ENCODE peak calls at places on chromosomes 5 and 9, in seven cellular contexts. One of them, this sample, is unnamed.

GRCh38 chr5:177096162-177097015 is 9.7 kb downstream of the FGFR4 start:
- DNase-seq in Caco-2: peak
- DNase-seq in effector memory CD4-positive, alpha-beta T cell: no peak
- DNase-seq in AG09309: no peak
- DNase-seq in fibroblast of lung: no peak
- DNase-seq in lower lobe of right lung: no peak
- DNase-seq in BE2C: no peak
- DNase-seq in this sample: no peak

GRCh38 chr9:114003756-114004155 is 74.3 kb downstream of the AMBP start:
- DNase-seq in Caco-2: no peak
- DNase-seq in effector memory CD4-positive, alpha-beta T cell: no peak
- DNase-seq in AG09309: no peak
- DNase-seq in fibroblast of lung: no peak
- DNase-seq in lower lobe of right lung: no peak
- DNase-seq in BE2C: no peak
- DNase-seq in this sample: peak

GRCh38 chr5:58497956-58498942 is 7.0 kb downstream of the GAPT start:
- DNase-seq in Caco-2: no peak
- DNase-seq in effector memory CD4-positive, alpha-beta T cell: no peak
- DNase-seq in AG09309: no peak
- DNase-seq in fibroblast of lung: peak
- DNase-seq in lower lobe of right lung: no peak
- DNase-seq in BE2C: peak
- DNase-seq in this sample: no peak

GRCh38 chr9:106677815-106678214 is 185.2 kb upstream of the ZNF462 start:
- DNase-seq in Caco-2: no peak
- DNase-seq in effector memory CD4-positive, alpha-beta T cell: no peak
- DNase-seq in AG09309: no peak
- DNase-seq in fibroblast of lung: no peak
- DNase-seq in lower lobe of right lung: no peak
- DNase-seq in BE2C: no peak
- DNase-seq in this sample: no peak

GRCh38 chr9:117723986-117724654 is 19.9 kb downstream of the TLR4 start:
- DNase-seq in Caco-2: no peak
- DNase-seq in effector memory CD4-positive, alpha-beta T cell: no peak
- DNase-seq in AG09309: no peak
- DNase-seq in fibroblast of lung: no peak
- DNase-seq in lower lobe of right lung: peak
- DNase-seq in BE2C: no peak
- DNase-seq in this sample: no peak

GRCh38 chr9:137176302-137177182 is 4.7 kb upstream of the TMEM210 start:
- DNase-seq in Caco-2: peak
- DNase-seq in effector memory CD4-positive, alpha-beta T cell: no peak
- DNase-seq in AG09309: no peak
- DNase-seq in fibroblast of lung: peak
- DNase-seq in lower lobe of right lung: no peak
- DNase-seq in BE2C: peak
- DNase-seq in this sample: no peak

GRCh38 chr9:120692901-120693573 is 21.2 kb downstream of the MEGF9 start:
- DNase-seq in Caco-2: no peak
- DNase-seq in effector memory CD4-positive, alpha-beta T cell: no peak
- DNase-seq in AG09309: peak
- DNase-seq in fibroblast of lung: peak
- DNase-seq in lower lobe of right lung: no peak
- DNase-seq in BE2C: no peak
- DNase-seq in this sample: no peak

GRCh38 chr5:169763437-169764301 is 126.6 kb downstream of the DOCK2 start:
- DNase-seq in Caco-2: no peak
- DNase-seq in effector memory CD4-positive, alpha-beta T cell: no peak
- DNase-seq in AG09309: no peak
- DNase-seq in fibroblast of lung: peak
- DNase-seq in lower lobe of right lung: no peak
- DNase-seq in BE2C: no peak
- DNase-seq in this sample: no peak

GRCh38 chr5:126811515-126812198 is 34.7 kb downstream of the LMNB1 start:
- DNase-seq in Caco-2: no peak
- DNase-seq in effector memory CD4-positive, alpha-beta T cell: no peak
- DNase-seq in AG09309: peak
- DNase-seq in fibroblast of lung: no peak
- DNase-seq in lower lobe of right lung: no peak
- DNase-seq in BE2C: no peak
- DNase-seq in this sample: no peak

GRCh38 chr5:174247239-174247638 is 201.7 kb downstream of the NSG2 start:
- DNase-seq in Caco-2: no peak
- DNase-seq in effector memory CD4-positive, alpha-beta T cell: no peak
- DNase-seq in AG09309: no peak
- DNase-seq in fibroblast of lung: no peak
- DNase-seq in lower lobe of right lung: no peak
- DNase-seq in BE2C: no peak
- DNase-seq in this sample: no peak

GRCh38 chr5:56622146-56622545 is 193.2 kb upstream of the MAP3K1 start:
- DNase-seq in Caco-2: no peak
- DNase-seq in effector memory CD4-positive, alpha-beta T cell: no peak
- DNase-seq in AG09309: no peak
- DNase-seq in fibroblast of lung: peak
- DNase-seq in lower lobe of right lung: no peak
- DNase-seq in BE2C: no peak
- DNase-seq in this sample: no peak

GRCh38 chr5:1161108-1161831 is 40.1 kb upstream of the SLC6A19 start:
- DNase-seq in Caco-2: no peak
- DNase-seq in effector memory CD4-positive, alpha-beta T cell: no peak
- DNase-seq in AG09309: no peak
- DNase-seq in fibroblast of lung: no peak
- DNase-seq in lower lobe of right lung: no peak
- DNase-seq in BE2C: no peak
- DNase-seq in this sample: no peak

GRCh38 chr5:173630724-173631365 is 14.4 kb upstream of the BOD1 start:
- DNase-seq in Caco-2: peak
- DNase-seq in effector memory CD4-positive, alpha-beta T cell: no peak
- DNase-seq in AG09309: no peak
- DNase-seq in fibroblast of lung: no peak
- DNase-seq in lower lobe of right lung: no peak
- DNase-seq in BE2C: no peak
- DNase-seq in this sample: no peak

GRCh38 chr5:135544666-135545045 is 8.9 kb upstream of the NEUROG1 start:
- DNase-seq in Caco-2: no peak
- DNase-seq in effector memory CD4-positive, alpha-beta T cell: no peak
- DNase-seq in AG09309: no peak
- DNase-seq in fibroblast of lung: no peak
- DNase-seq in lower lobe of right lung: no peak
- DNase-seq in BE2C: no peak
- DNase-seq in this sample: no peak

GRCh38 chr5:10632110-10632903 is 68.4 kb downstream of the ANKRD33B start:
- DNase-seq in Caco-2: no peak
- DNase-seq in effector memory CD4-positive, alpha-beta T cell: no peak
- DNase-seq in AG09309: no peak
- DNase-seq in fibroblast of lung: peak
- DNase-seq in lower lobe of right lung: no peak
- DNase-seq in BE2C: no peak
- DNase-seq in this sample: peak
- H3K4me3 ChIP-seq in Caco-2: no peak
- H3K4me3 ChIP-seq in effector memory CD4-positive, alpha-beta T cell: peak
- H3K4me3 ChIP-seq in AG09309: no peak
- H3K4me3 ChIP-seq in fibroblast of lung: no peak
- H3K4me3 ChIP-seq in lower lobe of right lung: peak
- H3K4me3 ChIP-seq in BE2C: no peak
- H3K4me3 ChIP-seq in this sample: no peak

DNA sequence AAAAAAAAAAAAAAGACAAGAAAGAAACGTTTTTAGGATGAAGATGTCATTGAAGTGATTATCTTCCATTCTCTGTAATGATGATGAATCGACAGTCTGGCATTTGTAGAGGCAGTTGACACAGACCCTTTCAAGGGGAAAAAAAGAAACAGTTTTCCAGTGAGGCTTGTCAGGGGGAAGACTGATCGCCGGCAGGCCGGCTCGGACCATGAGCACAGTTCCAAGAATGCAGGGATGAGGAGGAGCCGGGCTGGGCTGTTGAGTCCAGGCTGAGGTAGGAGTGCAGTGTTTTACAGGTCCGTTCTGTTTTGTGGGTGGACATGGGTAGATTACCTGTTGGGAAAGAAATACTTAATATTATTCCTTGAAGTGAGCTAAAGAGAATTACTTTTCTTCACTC is 194.6 kb downstream of the AOPEP start:
- DNase-seq in Caco-2: no peak
- DNase-seq in effector memory CD4-positive, alpha-beta T cell: no peak
- DNase-seq in AG09309: no peak
- DNase-seq in fibroblast of lung: peak
- DNase-seq in lower lobe of right lung: no peak
- DNase-seq in BE2C: peak
- DNase-seq in this sample: peak
- H3K4me3 ChIP-seq in Caco-2: no peak
- H3K4me3 ChIP-seq in effector memory CD4-positive, alpha-beta T cell: no peak
- H3K4me3 ChIP-seq in AG09309: peak
- H3K4me3 ChIP-seq in fibroblast of lung: no peak
- H3K4me3 ChIP-seq in lower lobe of right lung: no peak
- H3K4me3 ChIP-seq in BE2C: peak
- H3K4me3 ChIP-seq in this sample: no peak

GRCh38 chr9:130139251-130139650 is 33.0 kb upstream of the NCS1 start:
- DNase-seq in Caco-2: no peak
- DNase-seq in effector memory CD4-positive, alpha-beta T cell: no peak
- DNase-seq in AG09309: no peak
- DNase-seq in fibroblast of lung: no peak
- DNase-seq in lower lobe of right lung: no peak
- DNase-seq in BE2C: no peak
- DNase-seq in this sample: no peak

GRCh38 chr9:130137870-130138653 is 34.1 kb upstream of the NCS1 start:
- DNase-seq in Caco-2: no peak
- DNase-seq in effector memory CD4-positive, alpha-beta T cell: no peak
- DNase-seq in AG09309: peak
- DNase-seq in fibroblast of lung: peak
- DNase-seq in lower lobe of right lung: no peak
- DNase-seq in BE2C: no peak
- DNase-seq in this sample: no peak

GRCh38 chr9:130137081-130137869 is 34.9 kb upstream of the NCS1 start:
- DNase-seq in Caco-2: no peak
- DNase-seq in effector memory CD4-positive, alpha-beta T cell: no peak
- DNase-seq in AG09309: no peak
- DNase-seq in fibroblast of lung: peak
- DNase-seq in lower lobe of right lung: peak
- DNase-seq in BE2C: no peak
- DNase-seq in this sample: no peak

GRCh38 chr9:130140701-130141100 is 31.5 kb upstream of the NCS1 start:
- DNase-seq in Caco-2: no peak
- DNase-seq in effector memory CD4-positive, alpha-beta T cell: no peak
- DNase-seq in AG09309: no peak
- DNase-seq in fibroblast of lung: no peak
- DNase-seq in lower lobe of right lung: no peak
- DNase-seq in BE2C: no peak
- DNase-seq in this sample: no peak

DNA sequence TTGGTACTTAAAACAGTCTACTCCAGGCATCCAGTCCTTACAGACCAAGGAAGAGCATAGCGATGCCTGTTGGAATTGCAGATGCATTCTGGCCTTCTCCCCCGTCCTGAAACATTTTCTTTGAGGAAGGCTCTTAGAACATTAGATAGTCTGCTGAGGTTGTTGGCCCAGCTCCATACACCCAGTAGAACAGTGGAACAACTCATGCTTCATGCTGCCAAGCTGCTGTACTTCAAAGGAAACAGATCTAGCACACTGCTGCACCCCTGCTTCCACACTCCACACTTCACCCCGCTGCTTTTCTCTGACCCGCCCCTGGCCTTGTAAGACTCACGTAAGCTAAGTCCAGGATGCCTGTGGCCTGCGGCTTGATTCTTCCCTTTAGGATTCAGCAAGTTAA is 33.4 kb upstream of the NCS1 start:
- DNase-seq in Caco-2: no peak
- DNase-seq in effector memory CD4-positive, alpha-beta T cell: no peak
- DNase-seq in AG09309: peak
- DNase-seq in fibroblast of lung: peak
- DNase-seq in lower lobe of right lung: no peak
- DNase-seq in BE2C: no peak
- DNase-seq in this sample: no peak
- H3K4me3 ChIP-seq in Caco-2: no peak
- H3K4me3 ChIP-seq in effector memory CD4-positive, alpha-beta T cell: no peak
- H3K4me3 ChIP-seq in AG09309: no peak
- H3K4me3 ChIP-seq in fibroblast of lung: no peak
- H3K4me3 ChIP-seq in lower lobe of right lung: no peak
- H3K4me3 ChIP-seq in BE2C: no peak
- H3K4me3 ChIP-seq in this sample: no peak

GRCh38 chr5:35095366-35095765 is 47.6 kb upstream of the AGXT2 start:
- DNase-seq in Caco-2: no peak
- DNase-seq in effector memory CD4-positive, alpha-beta T cell: no peak
- DNase-seq in AG09309: no peak
- DNase-seq in fibroblast of lung: no peak
- DNase-seq in lower lobe of right lung: no peak
- DNase-seq in BE2C: no peak
- DNase-seq in this sample: no peak

GRCh38 chr5:35098214-35098613 is 50.5 kb upstream of the AGXT2 start:
- DNase-seq in Caco-2: no peak
- DNase-seq in effector memory CD4-positive, alpha-beta T cell: no peak
- DNase-seq in AG09309: no peak
- DNase-seq in fibroblast of lung: no peak
- DNase-seq in lower lobe of right lung: no peak
- DNase-seq in BE2C: no peak
- DNase-seq in this sample: no peak

GRCh38 chr5:35096209-35096608 is 48.5 kb upstream of the AGXT2 start:
- DNase-seq in Caco-2: no peak
- DNase-seq in effector memory CD4-positive, alpha-beta T cell: no peak
- DNase-seq in AG09309: no peak
- DNase-seq in fibroblast of lung: peak
- DNase-seq in lower lobe of right lung: no peak
- DNase-seq in BE2C: no peak
- DNase-seq in this sample: no peak

GRCh38 chr5:35096933-35097332 is 49.2 kb upstream of the AGXT2 start:
- DNase-seq in Caco-2: no peak
- DNase-seq in effector memory CD4-positive, alpha-beta T cell: no peak
- DNase-seq in AG09309: no peak
- DNase-seq in fibroblast of lung: no peak
- DNase-seq in lower lobe of right lung: no peak
- DNase-seq in BE2C: no peak
- DNase-seq in this sample: no peak

DNA sequence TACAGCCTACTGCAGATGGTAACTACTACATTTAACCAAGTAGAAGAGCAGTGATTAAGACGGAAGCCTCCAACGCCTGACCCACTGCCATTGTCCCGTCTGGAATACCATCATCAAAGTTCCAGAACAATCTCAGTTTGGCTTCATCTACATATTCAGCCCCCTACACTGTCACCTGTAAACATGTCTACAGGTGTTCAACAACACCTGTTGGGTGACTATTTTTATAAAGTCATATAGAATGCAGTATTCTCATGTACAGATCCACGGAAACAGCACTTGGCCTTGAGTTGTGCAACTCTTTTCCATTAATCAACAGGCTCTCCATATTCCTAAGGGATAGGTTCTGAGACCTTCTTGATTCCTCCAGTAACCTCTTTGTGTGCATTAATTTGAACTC is 53.3 kb upstream of the AGXT2 start:
- DNase-seq in Caco-2: no peak
- DNase-seq in effector memory CD4-positive, alpha-beta T cell: no peak
- DNase-seq in AG09309: no peak
- DNase-seq in fibroblast of lung: no peak
- DNase-seq in lower lobe of right lung: no peak
- DNase-seq in BE2C: no peak
- DNase-seq in this sample: no peak
- H3K4me3 ChIP-seq in Caco-2: no peak
- H3K4me3 ChIP-seq in effector memory CD4-positive, alpha-beta T cell: no peak
- H3K4me3 ChIP-seq in AG09309: no peak
- H3K4me3 ChIP-seq in fibroblast of lung: no peak
- H3K4me3 ChIP-seq in lower lobe of right lung: no peak
- H3K4me3 ChIP-seq in BE2C: no peak
- H3K4me3 ChIP-seq in this sample: no peak

GRCh38 chr9:28720746-28721145 is 1147.5 kb upstream of the C9orf72 start:
- DNase-seq in Caco-2: no peak
- DNase-seq in effector memory CD4-positive, alpha-beta T cell: no peak
- DNase-seq in AG09309: no peak
- DNase-seq in fibroblast of lung: no peak
- DNase-seq in lower lobe of right lung: no peak
- DNase-seq in BE2C: no peak
- DNase-seq in this sample: no peak
- H3K4me3 ChIP-seq in Caco-2: no peak
- H3K4me3 ChIP-seq in effector memory CD4-positive, alpha-beta T cell: no peak
- H3K4me3 ChIP-seq in AG09309: no peak
- H3K4me3 ChIP-seq in fibroblast of lung: no peak
- H3K4me3 ChIP-seq in lower lobe of right lung: no peak
- H3K4me3 ChIP-seq in BE2C: no peak
- H3K4me3 ChIP-seq in this sample: no peak